ENCODE peak calls at places on chromosome 5, in eight cellular contexts. O is mammary epithelial cell; E is transverse colon; X is cardiac fibroblast; D is stimulated activated CD8-positive, alpha-beta memory T cell treated with anti-CD3 and anti-CD28 coated beads, Interleukin-4, amount 100 ng/mL, for 1 hour; Y is HTR-8/SVneo; G is AG08396; Z is AG08395. H is an unnamed sample.

GRCh38 chr5:138824516-138824915 is 50.6 kb downstream of the LRRTM2 start:
- DNase-seq in O (no peak), E (no peak), X (peak), D (no peak), Y (no peak), G (no peak), Z (no peak), H (no peak)

GRCh38 chr5:137752873-137753226 is 1.3 kb downstream of the HNRNPA0 start:
- DNase-seq in O (peak), E (peak), X (peak), D (no peak), Y (no peak), G (no peak), Z (no peak), H (peak)

GRCh38 chr5:180324633-180324955 is 28.5 kb downstream of the GFPT2 start:
- DNase-seq in O (no peak), E (no peak), X (no peak), D (no peak), Y (no peak), G (no peak), Z (no peak), H (no peak)

GRCh38 chr5:81924467-81924866 is 47.4 kb upstream of the ATG10 start:
- DNase-seq in O (no peak), E (no peak), X (no peak), D (no peak), Y (no peak), G (no peak), Z (no peak), H (no peak)

GRCh38 chr5:148186248-148187003 is 16.4 kb upstream of the SPINK6 start:
- DNase-seq in O (peak), E (no peak), X (peak), D (no peak), Y (no peak), G (peak), Z (no peak), H (no peak)

GRCh38 chr5:124661317-124662141 is 84.9 kb downstream of the ZNF608 start:
- DNase-seq in O (peak), E (no peak), X (peak), D (no peak), Y (peak), G (peak), Z (peak), H (no peak)

GRCh38 chr5:178207917-178208280 is 3.6 kb downstream of the HNRNPAB start:
- DNase-seq in O (no peak), E (peak), X (no peak), D (no peak), Y (no peak), G (no peak), Z (no peak), H (no peak)

GRCh38 chr5:59813761-59814562 is 79.6 kb downstream of the PDE4D start:
- DNase-seq in O (peak), E (peak), X (peak), D (no peak), Y (peak), G (peak), Z (peak), H (no peak)

GRCh38 chr5:96384353-96384752 is 48.7 kb downstream of the PCSK1 start:
- DNase-seq in O (peak), E (no peak), X (peak), D (no peak), Y (peak), G (peak), Z (peak), H (peak)

GRCh38 chr5:44951371-44951770 is 142.6 kb downstream of the MRPS30 start:
- DNase-seq in O (no peak), E (no peak), X (no peak), D (no peak), Y (no peak), G (no peak), Z (no peak), H (no peak)

GRCh38 chr5:9233712-9234111 is 312.2 kb downstream of the SEMA5A start:
- DNase-seq in O (no peak), E (no peak), X (peak), D (no peak), Y (peak), G (peak), Z (peak), H (no peak)

GRCh38 chr5:135599421-135600140 is 20.8 kb upstream of the CXCL14 start:
- DNase-seq in O (no peak), E (no peak), X (no peak), D (no peak), Y (no peak), G (no peak), Z (no peak), H (no peak)

GRCh38 chr5:52922384-52922783 is 66.8 kb upstream of the ITGA2 start:
- DNase-seq in O (peak), E (no peak), X (peak), D (no peak), Y (peak), G (peak), Z (peak), H (no peak)

GRCh38 chr5:174252121-174252520 is 206.6 kb downstream of the NSG2 start:
- DNase-seq in O (no peak), E (no peak), X (no peak), D (no peak), Y (no peak), G (no peak), Z (no peak), H (no peak)

GRCh38 chr5:95670568-95670967 is 12.2 kb downstream of the SPATA9 start:
- DNase-seq in O (no peak), E (no peak), X (no peak), D (no peak), Y (no peak), G (no peak), Z (no peak), H (no peak)

GRCh38 chr5:103896593-103896992 is 334.0 kb upstream of the NUDT12 start:
- DNase-seq in O (no peak), E (no peak), X (no peak), D (no peak), Y (no peak), G (no peak), Z (no peak), H (no peak)

GRCh38 chr5:142357469-142358090 is 32.8 kb upstream of the SPRY4 start:
- DNase-seq in O (no peak), E (no peak), X (peak), D (no peak), Y (no peak), G (no peak), Z (no peak), H (no peak)

GRCh38 chr5:112823656-112824055 is 37.4 kb upstream of the SRP19 start:
- DNase-seq in O (no peak), E (no peak), X (no peak), D (no peak), Y (no peak), G (no peak), Z (no peak), H (no peak)

GRCh38 chr5:11904270-11904906 is at the start of gene CTNND2:
- DNase-seq in O (peak), E (no peak), X (peak), D (no peak), Y (peak), G (peak), Z (peak), H (no peak)

GRCh38 chr5:135129307-135129706 is 95.3 kb upstream of the PITX1 start:
- DNase-seq in O (no peak), E (no peak), X (no peak), D (no peak), Y (no peak), G (no peak), Z (no peak), H (no peak)

GRCh38 chr5:1325191-1325741 is 19.6 kb downstream of the CLPTM1L start:
- DNase-seq in O (no peak), E (no peak), X (no peak), D (no peak), Y (no peak), G (no peak), Z (no peak), H (no peak)

GRCh38 chr5:30392897-30393296 is 800.6 kb upstream of the CDH6 start:
- DNase-seq in O (no peak), E (no peak), X (no peak), D (no peak), Y (no peak), G (no peak), Z (no peak), H (no peak)

GRCh38 chr5:175590471-175590881 is 67.4 kb upstream of the HRH2 start:
- DNase-seq in O (peak), E (no peak), X (peak), D (no peak), Y (peak), G (peak), Z (peak), H (no peak)

GRCh38 chr5:54522080-54522479 is 4.5 kb downstream of the SNX18 start:
- DNase-seq in O (peak), E (no peak), X (no peak), D (no peak), Y (no peak), G (no peak), Z (no peak), H (no peak)

GRCh38 chr5:80736730-80737129 is 81.9 kb upstream of the DHFR start:
- DNase-seq in O (peak), E (no peak), X (no peak), D (no peak), Y (peak), G (no peak), Z (no peak), H (no peak)

GRCh38 chr5:32506251-32506661 is 61.7 kb upstream of the ZFR start:
- DNase-seq in O (no peak), E (no peak), X (peak), D (no peak), Y (no peak), G (no peak), Z (no peak), H (no peak)

GRCh38 chr5:93736284-93736683 is 5.1 kb downstream of the POU5F2 start:
- DNase-seq in O (no peak), E (no peak), X (no peak), D (no peak), Y (no peak), G (peak), Z (no peak), H (no peak)

GRCh38 chr5:141883184-141883947 is 5.2 kb upstream of the PCDH1 start:
- DNase-seq in O (peak), E (no peak), X (peak), D (no peak), Y (peak), G (peak), Z (peak), H (no peak)

GRCh38 chr5:131394128-131394527 is 130.3 kb downstream of the CDC42SE2 start:
- DNase-seq in O (peak), E (no peak), X (peak), D (no peak), Y (no peak), G (no peak), Z (no peak), H (no peak)

GRCh38 chr5:38751103-38751502 is 94.7 kb upstream of the OSMR start:
- DNase-seq in O (no peak), E (no peak), X (no peak), D (no peak), Y (peak), G (no peak), Z (no peak), H (no peak)

GRCh38 chr5:150510460-150511263 is 2.7 kb downstream of the NDST1 start:
- DNase-seq in O (no peak), E (peak), X (no peak), D (no peak), Y (no peak), G (no peak), Z (no peak), H (no peak)

H was measured in tibial artery.